ENCODE peak calls at places on chromosomes 4 and X, in eight cellular contexts. D is amniotic epithelial cell, I is left lung, T is fibroblast of gingiva, K is memory B cell, C is astrocyte of the spinal cord, F is midbrain, N is fibroblast of mammary gland. S is an unnamed sample.

GRCh38 chrX:30489323-30489722 is 88.2 kb downstream of the TASL start:
- DNase-seq in N (peak), T (no peak), F (no peak), I (no peak), D (no peak), C (no peak), K (no peak), S (no peak)

GRCh38 chrX:111394581-111394980 is 17.4 kb downstream of the DCX start:
- DNase-seq in K (no peak), C (no peak), N (no peak), I (no peak), T (no peak), D (no peak), F (no peak), S (no peak)

GRCh38 chrX:1531106-1531890 is 5.7 kb downstream of the P2RY8 start:
- DNase-seq in I (no peak), K (no peak), F (no peak), D (no peak), N (no peak), C (no peak), T (no peak), S (no peak)

GRCh38 chr4:136861081-136861480 is 671.2 kb downstream of the PCDH18 start:
- DNase-seq in D (peak), I (no peak), C (peak), T (peak), K (no peak), F (no peak), N (no peak), S (no peak)

GRCh38 chr4:150348079-150348478 is 233.9 kb upstream of the MAB21L2 start:
- DNase-seq in N (peak), K (no peak), F (no peak), D (no peak), I (no peak), T (peak), C (peak), S (no peak)

GRCh38 chr4:121477079-121477478 is 96.3 kb upstream of the QRFPR start:
- DNase-seq in F (no peak), I (no peak), T (no peak), N (no peak), D (no peak), K (no peak), C (no peak), S (no peak)

GRCh38 chrX:50988649-50989048 is 78.1 kb downstream of the BMP15 start:
- DNase-seq in C (peak), D (peak), T (peak), I (no peak), K (no peak), N (peak), F (peak), S (peak)

GRCh38 chr4:151690884-151691283 is 69.9 kb downstream of the GATB start:
- DNase-seq in D (peak), N (peak), C (no peak), I (no peak), F (no peak), K (no peak), T (peak), S (peak)

GRCh38 chr4:80220711-80221110 is 23.4 kb downstream of the PRDM8 start:
- DNase-seq in C (no peak), N (no peak), D (no peak), K (no peak), I (no peak), F (no peak), T (no peak), S (no peak)

GRCh38 chr4:158621729-158622128 is 50.0 kb downstream of the C4orf46 start:
- DNase-seq in T (no peak), N (no peak), F (no peak), D (no peak), C (no peak), I (no peak), K (no peak), S (no peak)

GRCh38 chrX:72038016-72038415 is 93.7 kb downstream of the RTL5 start:
- DNase-seq in F (no peak), K (no peak), D (no peak), I (no peak), T (no peak), N (no peak), C (no peak), S (no peak)

GRCh38 chrX:37380920-37381319 is 31.8 kb downstream of the PRRG1 start:
- DNase-seq in K (no peak), F (no peak), T (peak), N (peak), I (no peak), C (peak), D (peak), S (no peak)

GRCh38 chr4:112085156-112086035 is 59.9 kb upstream of the FAM241A start:
- DNase-seq in D (no peak), T (no peak), F (no peak), K (no peak), C (no peak), N (no peak), I (no peak), S (no peak)

GRCh38 chrX:107542500-107542899 is 85.8 kb upstream of the PRPS1 start:
- DNase-seq in C (peak), D (no peak), K (no peak), I (no peak), N (peak), T (no peak), F (peak), S (peak)

GRCh38 chr4:184782731-184783472 is 42.9 kb downstream of the ACSL1 start:
- DNase-seq in N (no peak), T (no peak), F (no peak), I (no peak), C (no peak), K (no peak), D (no peak), S (no peak)

GRCh38 chrX:125132274-125132673 is 187.4 kb upstream of the TEX13C start:
- DNase-seq in N (peak), C (no peak), K (no peak), D (no peak), F (no peak), T (no peak), I (no peak), S (no peak)

GRCh38 chrX:143429021-143429570 is 88.2 kb downstream of the SPANXN3 start:
- DNase-seq in C (peak), N (peak), D (peak), I (no peak), K (no peak), T (no peak), F (no peak), S (no peak)

GRCh38 chr4:33998204-33998603 is 2246.1 kb downstream of the ARAP2 start:
- DNase-seq in T (no peak), C (no peak), K (no peak), D (no peak), I (no peak), F (no peak), N (peak), S (no peak)

GRCh38 chrX:151153086-151153485 is 23.3 kb upstream of the GPR50 start:
- DNase-seq in K (no peak), N (peak), F (peak), I (no peak), T (peak), C (peak), D (peak), S (peak)

GRCh38 chr4:118154643-118155042 is 120.4 kb downstream of the NDST3 start:
- DNase-seq in D (peak), F (no peak), C (peak), K (no peak), T (peak), I (no peak), N (peak), S (no peak)

GRCh38 chrX:28177202-28177601 is 196.0 kb upstream of the DCAF8L1 start:
- DNase-seq in D (no peak), F (no peak), I (no peak), N (no peak), K (no peak), C (no peak), T (no peak), S (no peak)

GRCh38 chrX:37846141-37846540 is 1.2 kb downstream of the DYNLT3 start:
- DNase-seq in T (no peak), I (no peak), F (no peak), K (no peak), C (peak), D (peak), N (no peak), S (no peak)

GRCh38 chr4:87839309-87839946 is 6.7 kb downstream of the MEPE start:
- DNase-seq in F (peak), I (no peak), K (no peak), N (peak), T (peak), D (peak), C (peak), S (peak)

GRCh38 chr4:3190549-3190948 is 58.4 kb upstream of the MSANTD1 start:
- DNase-seq in D (no peak), F (peak), N (no peak), C (no peak), I (no peak), K (no peak), T (no peak), S (no peak)

GRCh38 chr4:6692379-6692778 is 1.3 kb upstream of the S100P start:
- DNase-seq in T (no peak), K (no peak), C (no peak), N (no peak), F (no peak), D (no peak), I (no peak), S (no peak)

GRCh38 chrX:107773206-107773605 is 2.4 kb downstream of the TSC22D3 start:
- DNase-seq in F (no peak), K (no peak), C (no peak), I (no peak), T (no peak), D (peak), N (no peak), S (no peak)

GRCh38 chrX:24768556-24768955 is 74.8 kb downstream of the POLA1 start:
- DNase-seq in F (no peak), K (no peak), T (no peak), I (no peak), N (no peak), C (no peak), D (no peak), S (no peak)

GRCh38 chrX:153972368-153973126 is at the start of gene TMEM187:
- DNase-seq in K (peak), D (peak), N (peak), T (peak), I (peak), C (peak), F (peak), S (peak)

GRCh38 chr4:150336676-150337412 is 245.1 kb upstream of the MAB21L2 start:
- DNase-seq in T (no peak), D (peak), N (no peak), I (no peak), C (no peak), F (no peak), K (no peak), S (no peak)

GRCh38 chrX:31092476-31092875 is 20.6 kb upstream of the FTHL17 start:
- DNase-seq in F (no peak), D (no peak), N (peak), T (no peak), C (no peak), I (no peak), K (no peak), S (no peak)

GRCh38 chr4:39730067-39730466 is 32.1 kb downstream of the UBE2K start:
- DNase-seq in K (no peak), C (no peak), F (no peak), T (no peak), N (peak), D (no peak), I (no peak), S (no peak)

GRCh38 chr4:145951931-145952330 is 13.3 kb upstream of the ZNF827 start:
- DNase-seq in C (no peak), N (peak), D (no peak), K (no peak), F (no peak), I (no peak), T (no peak), S (no peak)